ENCODE peak calls at places on chromosomes 13 and 19, in seven cellular contexts. B is caudate nucleus; C is activated T-helper 1 cell treated with anti-CD3 and anti-CD28 coated beads, Interleukin-12 subunit alpha, Interleukin-12 subunit beta, Interleukin-2, Interleukin-4 antibody, amounts not matched to agents 30 ng/mL and 10 ng/mL and 1 ng/mL, durations not matched to agents 14 hours and 24 hours and 36 hours; T is ACHN; N is mesenchymal stem cell; A is tibial artery; V is activated naive CD4-positive, alpha-beta T cell. I is an unnamed sample.

GRCh38 chr19:30283556-30283955 is 88.6 kb upstream of the ZNF536 start:
- DNase-seq in T (no peak), V (no peak), C (no peak), N (no peak), A (no peak), B (no peak), I (no peak)

GRCh38 chr13:62185631-62186256 is 770.1 kb upstream of the PCDH20 start:
- DNase-seq in B (no peak), V (no peak), T (no peak), A (no peak), N (no peak), C (no peak), I (no peak)

GRCh38 chr19:10751109-10751972 is 33.5 kb downstream of the DNM2 start:
- DNase-seq in N (peak), V (no peak), A (no peak), C (no peak), B (no peak), T (no peak), I (peak)

GRCh38 chr19:30690935-30691505 is 318.8 kb downstream of the ZNF536 start:
- DNase-seq in T (no peak), A (no peak), B (no peak), V (no peak), C (no peak), N (no peak), I (no peak)

GRCh38 chr13:36778083-36778671 is 40.8 kb upstream of the RFXAP start:
- DNase-seq in C (no peak), N (peak), A (no peak), V (no peak), B (no peak), T (no peak), I (peak)

GRCh38 chr13:109699628-109700071 is 86.7 kb downstream of the IRS2 start:
- DNase-seq in V (no peak), N (peak), T (no peak), B (no peak), C (no peak), A (no peak), I (no peak)

GRCh38 chr19:11849264-11849615 is 714 bp downstream of the ZNF439 start:
- DNase-seq in N (no peak), V (no peak), C (no peak), A (no peak), B (no peak), T (no peak), I (no peak)

GRCh38 chr19:48095637-48096175 is 14.9 kb downstream of the PLA2G4C start:
- DNase-seq in N (no peak), V (no peak), B (no peak), T (no peak), C (no peak), A (no peak), I (no peak)

GRCh38 chr13:113328851-113329250 is 31.8 kb downstream of the LAMP1 start:
- DNase-seq in T (no peak), V (no peak), N (no peak), B (no peak), C (no peak), A (no peak), I (no peak)

GRCh38 chr13:39818953-39819352 is 163.5 kb downstream of the COG6 start:
- DNase-seq in V (no peak), N (peak), T (no peak), A (no peak), C (no peak), B (no peak), I (no peak)

GRCh38 chr19:30029721-30030510 is 87.9 kb downstream of the URI1 start:
- DNase-seq in V (no peak), C (no peak), T (no peak), A (no peak), N (no peak), B (no peak), I (peak)

GRCh38 chr19:19320362-19321142 is at the start of the genes MAU2 and SUGP1:
- DNase-seq in N (peak), V (peak), A (peak), B (peak), T (peak), C (peak), I (peak)

I was measured in HT-29.